ENCODE peak calls at places on chromosomes 16 and 17, in four cellular contexts. A is spleen, H is dorsolateral prefrontal cortex, D is GM13977. F is an unnamed sample.

GRCh38 chr17:80984749-80985148 is 6.9 kb upstream of the CHMP6 start:
- DNase-seq in A (no peak), H (no peak), D (no peak), F (no peak)

GRCh38 chr16:85651822-85652430 is 36.8 kb downstream of the GINS2 start:
- DNase-seq in A (no peak), H (no peak), D (no peak), F (peak; percentile 80)

GRCh38 chr17:41656249-41657023 is 32.1 kb upstream of the KRT17 start:
- DNase-seq in A (peak; percentile 65), H (no peak), D (no peak), F (no peak)

GRCh38 chr16:70688266-70688742 is 2.5 kb upstream of the MTSS2 start:
- DNase-seq in A (peak; percentile 73), H (peak; percentile 89), D (no peak), F (peak; percentile 88)

GRCh38 chr16:23323224-23324030 is 21.3 kb downstream of the SCNN1B start:
- DNase-seq in A (no peak), H (no peak), D (peak; percentile 54), F (no peak)

GRCh38 chr17:73969956-73970355 is 233.5 kb upstream of the RPL38 start:
- DNase-seq in A (no peak), H (no peak), D (no peak), F (no peak)

GRCh38 chr17:49327835-49328784 is 33.9 kb downstream of the ZNF652 start:
- DNase-seq in A (no peak), H (no peak), D (no peak), F (no peak)

GRCh38 chr16:8872967-8873865 is 4.4 kb upstream of the CARHSP1 start:
- DNase-seq in A (no peak), H (no peak), D (no peak), F (no peak)

GRCh38 chr17:9071921-9072503 is 50.7 kb downstream of the NTN1 start:
- DNase-seq in A (no peak), H (no peak), D (no peak), F (no peak)

GRCh38 chr16:11129378-11129781 is 126.6 kb downstream of the SOCS1 start:
- DNase-seq in A (no peak), H (no peak), D (no peak), F (no peak)

GRCh38 chr17:40168262-40168832 is 8.9 kb upstream of the RAPGEFL1 start:
- DNase-seq in A (no peak), H (no peak), D (peak; percentile 70), F (no peak)